ENCODE peak calls at places on chromosomes 3 and 15, in six cellular contexts. S is HTR-8/SVneo; C is NCI-H2029; N is stimulated activated CD4-positive, alpha-beta T cell treated with anti-CD3 and anti-CD28 coated beads, TNF-alpha, amount 100 ng/mL, for 4 hours; R is activated B cell treated with CpG ODN at 0.5 μM for 24 hours; D is activated naive CD8-positive, alpha-beta T cell treated with anti-CD3 and anti-CD28 coated beads for 36 hours. B is an unnamed sample.

GRCh38 chr15:88341653-88342052 is 85.1 kb upstream of the NTRK3 start:
- DNase-seq in D (no peak), N (no peak), R (no peak), S (no peak), C (no peak), B (no peak)

GRCh38 chr3:173191611-173192010 is 50.6 kb upstream of the SPATA16 start:
- DNase-seq in R (no peak), C (no peak), D (no peak), S (no peak), N (no peak), B (no peak)

GRCh38 chr3:94413721-94414106 is 350.9 kb downstream of the NSUN3 start:
- DNase-seq in S (no peak), N (no peak), C (no peak), R (no peak), D (no peak), B (no peak)

GRCh38 chr3:128447561-128448013 is 19.1 kb downstream of the DNAJB8 start:
- DNase-seq in C (no peak), D (peak; percentile 69), R (no peak), S (no peak), N (no peak), B (no peak)

GRCh38 chr3:61908344-61908743 is 347.0 kb downstream of the PTPRG start:
- DNase-seq in C (no peak), D (no peak), N (no peak), S (no peak), R (no peak), B (no peak)

GRCh38 chr3:160018959-160019358 is 30.3 kb downstream of the IL12A start:
- DNase-seq in R (no peak), C (peak; percentile 96), S (no peak), D (no peak), N (no peak), B (no peak)

GRCh38 chr15:71437919-71438318 is 322.6 kb downstream of the THSD4 start:
- DNase-seq in R (no peak), C (no peak), N (no peak), D (no peak), S (peak; percentile 28), B (no peak)

GRCh38 chr3:19199131-19199530 is 50.8 kb downstream of the KCNH8 start:
- DNase-seq in S (no peak), D (no peak), C (no peak), R (no peak), N (no peak), B (no peak)

GRCh38 chr15:58146734-58147133 is 8.6 kb downstream of the AQP9 start:
- DNase-seq in D (no peak), N (no peak), R (no peak), C (no peak), S (no peak), B (no peak)

GRCh38 chr3:40618158-40618557 is 93.4 kb downstream of the ZNF621 start:
- DNase-seq in N (no peak), R (no peak), D (no peak), S (no peak), C (no peak), B (no peak)

GRCh38 chr3:126261037-126261436 is 80.7 kb upstream of the ALDH1L1 start:
- DNase-seq in R (no peak), D (peak; percentile 20), N (no peak), S (peak; percentile 60), C (no peak), B (peak; percentile 24)

GRCh38 chr15:70955151-70955550 is 62.5 kb downstream of the LRRC49 start:
- DNase-seq in R (no peak), S (peak; percentile 34), C (no peak), D (no peak), N (no peak), B (no peak)

GRCh38 chr3:172658344-172659245 is 52.3 kb downstream of the NCEH1 start:
- DNase-seq in D (no peak), R (no peak), N (no peak), S (peak; percentile 86), C (no peak), B (no peak)

GRCh38 chr3:8584661-8585060 is 59.9 kb downstream of the SSUH2 start:
- DNase-seq in D (no peak), N (no peak), S (no peak), C (no peak), R (no peak), B (no peak)

GRCh38 chr15:70741107-70741511 is 22.2 kb downstream of the UACA start:
- DNase-seq in C (peak; percentile 55), D (no peak), S (peak; percentile 37), N (no peak), R (no peak), B (no peak)

GRCh38 chr3:105728913-105729312 is 139.9 kb downstream of the CBLB start:
- DNase-seq in D (no peak), S (no peak), C (no peak), N (no peak), R (no peak), B (no peak)

GRCh38 chr15:88900309-88900981 is 5.1 kb upstream of the HAPLN3 start:
- DNase-seq in D (no peak), S (no peak), R (no peak), C (no peak), N (no peak), B (no peak)

GRCh38 chr15:60787737-60788513 is 309.0 kb upstream of the ICE2 start:
- DNase-seq in C (no peak), S (no peak), D (no peak), R (no peak), N (no peak), B (no peak)

GRCh38 chr15:51190424-51191068 is 95.8 kb upstream of the TNFAIP8L3 start:
- DNase-seq in N (no peak), R (no peak), S (no peak), C (no peak), D (no peak), B (no peak)

GRCh38 chr3:55487376-55488241 is 503 bp upstream of the WNT5A start:
- DNase-seq in C (no peak), S (no peak), R (no peak), D (no peak), N (no peak), B (peak; percentile 39)

GRCh38 chr3:140420621-140421357 is 257.1 kb upstream of the TRIM42 start:
- DNase-seq in S (peak; percentile 10), C (no peak), R (no peak), D (no peak), N (no peak), B (no peak)

GRCh38 chr15:78291698-78292097 is 7.7 kb downstream of the SKIC8 start:
- DNase-seq in D (no peak), R (no peak), N (no peak), C (no peak), S (no peak), B (no peak)

GRCh38 chr15:40439461-40440299 is 1.1 kb upstream of the BAHD1 start:
- DNase-seq in C (no peak), S (no peak), N (no peak), D (peak; percentile 43), R (peak; percentile 39), B (peak; percentile 51)

GRCh38 chr3:110806924-110807323 is 264.7 kb upstream of the NECTIN3 start:
- DNase-seq in R (no peak), D (no peak), S (no peak), N (no peak), C (no peak), B (no peak)

GRCh38 chr3:27669505-27670085 is 52.5 kb downstream of the EOMES start:
- DNase-seq in S (no peak), C (no peak), N (no peak), D (no peak), R (no peak), B (no peak)

B was measured in cerebellar cortex.